ENCODE peak calls at places on chromosomes 12 and 14, in six cellular contexts. Z is stomach, E is mammary epithelial cell, W is hepatocyte, X is A549, C is gastrocnemius medialis. R is an unnamed sample.

GRCh38 chr12:53122961-53123468 is 19.7 kb downstream of the SOAT2 start:
- DNase-seq in Z (no peak), E (no peak), W (no peak), X (no peak), C (no peak), R (no peak)

GRCh38 chr14:89965839-89966238 is 10.1 kb downstream of the TDP1 start:
- DNase-seq in Z (no peak), E (no peak), W (no peak), X (no peak), C (no peak), R (no peak)

GRCh38 chr14:59507063-59507751 is 22.9 kb downstream of the JKAMP start:
- DNase-seq in Z (peak), E (peak), W (peak), X (peak), C (peak), R (peak)

GRCh38 chr14:92199763-92200162 is 78.0 kb downstream of the CPSF2 start:
- DNase-seq in Z (no peak), E (no peak), W (no peak), X (no peak), C (no peak), R (no peak)

GRCh38 chr14:85129907-85130306 is 400.0 kb upstream of the FLRT2 start:
- DNase-seq in Z (no peak), E (no peak), W (peak), X (no peak), C (no peak), R (no peak)

GRCh38 chr14:96797943-96798349 is 764 bp downstream of the VRK1 start:
- DNase-seq in Z (no peak), E (no peak), W (no peak), X (peak), C (no peak), R (no peak)

GRCh38 chr14:100294963-100295330 is 11.3 kb downstream of the SLC25A29 start:
- DNase-seq in Z (no peak), E (no peak), W (no peak), X (no peak), C (peak), R (no peak)

GRCh38 chr14:89422181-89422951 is 5.3 kb upstream of the FOXN3 start:
- DNase-seq in Z (peak), E (no peak), W (peak), X (no peak), C (no peak), R (peak)

GRCh38 chr14:69713976-69714716 is 52.8 kb upstream of the SRSF5 start:
- DNase-seq in Z (no peak), E (no peak), W (no peak), X (no peak), C (no peak), R (peak)

GRCh38 chr14:52553671-52554575 is 1.3 kb downstream of the GPR137C start:
- DNase-seq in Z (peak), E (peak), W (peak), X (no peak), C (peak), R (peak)
- TF ChIP-seq CTCF in Z (no peak), E (no peak), W (no peak), X (no peak), C (no peak), R (no peak)

GRCh38 chr12:56267443-56268071 is 815 bp downstream of the COQ10A start:
- DNase-seq in Z (no peak), E (no peak), W (peak), X (no peak), C (peak), R (peak)

GRCh38 chr12:56274299-56274698 is 7.6 kb downstream of the COQ10A start:
- DNase-seq in Z (no peak), E (no peak), W (no peak), X (no peak), C (no peak), R (no peak)

GRCh38 chr12:56266634-56267442 is at the start of gene COQ10A:
- DNase-seq in Z (peak), E (peak), W (peak), X (peak), C (peak), R (peak)

GRCh38 chr12:56271031-56271430 is 4.3 kb downstream of the COQ10A start:
- DNase-seq in Z (no peak), E (peak), W (peak), X (peak), C (peak), R (no peak)
- TF ChIP-seq CTCF in Z (no peak), E (peak), W (peak), X (peak), C (peak), R (peak)

GRCh38 chr12:117188961-117189724 is 1.1 kb downstream of the FBXO21 start:
- DNase-seq in Z (no peak), E (peak), W (peak), X (no peak), C (no peak), R (no peak)
- TF ChIP-seq CTCF in Z (no peak), E (no peak), W (no peak), X (no peak), C (no peak), R (no peak)

GRCh38 chr12:131004166-131004565 is 50.5 kb downstream of the ADGRD1 start:
- DNase-seq in Z (no peak), E (no peak), W (no peak), X (no peak), C (no peak), R (no peak)

GRCh38 chr12:131007031-131007793 is 53.5 kb downstream of the ADGRD1 start:
- DNase-seq in Z (peak), E (no peak), W (peak), X (no peak), C (peak), R (no peak)

GRCh38 chr12:131006036-131006735 is 52.5 kb downstream of the ADGRD1 start:
- DNase-seq in Z (no peak), E (no peak), W (no peak), X (no peak), C (no peak), R (no peak)

GRCh38 chr12:131003676-131004075 is 50.0 kb downstream of the ADGRD1 start:
- DNase-seq in Z (no peak), E (no peak), W (no peak), X (no peak), C (no peak), R (no peak)

DNA sequence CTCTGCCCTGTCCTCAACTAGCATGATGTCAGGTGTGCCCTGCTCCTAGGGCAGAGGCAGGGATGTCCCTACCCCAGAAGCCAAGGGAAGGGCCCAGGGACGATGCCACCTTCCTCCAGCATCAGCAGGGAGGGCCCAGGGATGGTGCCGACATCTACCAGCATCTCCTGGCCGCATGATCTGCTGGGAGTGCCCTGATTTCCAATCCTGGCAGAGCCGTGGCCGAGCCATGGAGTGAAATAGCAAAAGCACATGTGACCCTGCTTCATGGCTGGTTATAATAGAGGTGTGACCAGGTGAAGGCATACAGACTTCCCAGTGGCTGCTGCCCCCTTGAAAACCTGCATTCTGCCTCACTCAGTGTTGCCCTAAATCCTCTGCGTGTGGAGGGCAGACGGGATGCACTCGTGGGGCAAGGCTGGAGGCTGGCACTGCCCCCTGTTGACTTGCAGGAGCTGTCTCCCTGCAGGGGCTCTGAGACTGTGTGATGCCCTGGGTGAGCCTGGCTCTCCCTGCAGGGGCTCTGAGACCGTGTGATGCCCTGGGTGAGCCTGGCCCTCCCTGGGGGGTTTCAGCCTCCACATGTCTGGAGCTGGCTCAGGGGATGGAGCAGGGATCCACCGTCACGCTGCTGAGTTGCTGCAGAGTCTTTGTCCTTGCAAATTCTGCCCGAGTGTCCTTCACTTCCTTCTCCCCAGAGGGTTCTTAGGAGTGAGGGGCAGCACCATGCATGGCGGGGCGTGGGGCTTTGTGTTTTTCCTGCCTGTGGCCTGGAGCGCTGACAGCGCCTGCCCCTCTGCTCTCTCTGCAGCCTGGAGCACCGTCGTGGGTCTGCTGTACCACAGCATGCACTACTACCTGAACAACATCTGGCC is 51.7 kb downstream of the ADGRD1 start:
- DNase-seq in Z (no peak), E (no peak), W (no peak), X (no peak), C (no peak), R (no peak)
- TF ChIP-seq CTCF in Z (no peak), E (no peak), W (no peak), X (no peak), C (no peak), R (no peak)

DNA sequence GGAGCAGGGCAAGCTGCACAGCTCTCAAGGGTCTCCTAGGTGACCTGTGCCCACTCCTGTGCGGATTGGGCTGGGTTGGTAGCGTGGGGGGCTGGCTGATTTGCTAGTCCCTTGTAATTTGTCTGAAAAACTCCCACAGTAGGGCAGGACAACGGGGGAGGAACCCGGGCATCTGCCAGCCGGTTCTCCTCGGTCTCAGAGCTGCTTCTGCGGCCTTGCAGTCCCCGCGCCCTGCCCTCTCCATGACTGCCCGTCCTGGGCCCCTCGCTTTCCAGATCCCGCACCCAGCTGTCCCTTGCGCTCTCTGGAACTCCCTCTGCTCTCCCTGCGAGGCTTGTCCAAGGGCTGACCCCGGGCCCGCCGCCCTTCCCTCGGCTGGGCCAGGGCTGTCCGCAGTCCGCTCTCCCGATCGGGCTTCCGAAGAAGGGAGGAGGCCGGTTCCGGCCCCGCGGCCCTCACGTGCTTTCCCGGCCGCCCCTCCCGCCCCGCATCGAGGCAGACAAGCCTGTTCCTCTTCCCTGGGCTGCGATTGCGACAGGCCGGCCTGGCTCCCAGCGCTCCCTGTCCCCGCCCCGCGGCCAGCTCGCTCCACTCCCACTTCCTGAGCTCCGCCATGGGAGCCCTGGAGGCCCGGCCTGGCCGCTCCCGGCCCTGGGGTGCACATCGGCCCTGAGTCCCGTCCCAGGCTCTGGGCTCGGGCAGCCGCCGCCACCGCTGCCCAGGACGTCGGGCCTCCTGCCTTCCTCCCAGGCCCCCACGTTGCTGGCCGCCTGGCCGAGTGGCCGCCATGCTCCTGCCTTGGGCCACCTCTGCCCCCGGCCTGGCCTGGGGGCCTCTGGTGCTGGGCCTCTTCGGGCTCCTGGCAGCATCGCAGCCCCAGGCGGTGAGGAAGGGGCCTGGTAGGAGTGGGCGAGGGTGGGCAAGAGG is at the start of gene LTBR:
- DNase-seq in Z (peak), E (peak), W (peak), X (peak), C (peak), R (peak)
- TF ChIP-seq CTCF in Z (no peak), E (peak), W (no peak), X (no peak), C (peak), R (no peak)

GRCh38 chr12:119839201-119839600 is 37.9 kb downstream of the CIT start:
- DNase-seq in Z (no peak), E (no peak), W (no peak), X (no peak), C (no peak), R (no peak)

GRCh38 chr12:119829439-119829838 is 47.7 kb downstream of the CIT start:
- DNase-seq in Z (no peak), E (no peak), W (no peak), X (no peak), C (no peak), R (no peak)

GRCh38 chr12:119838781-119839180 is 38.3 kb downstream of the CIT start:
- DNase-seq in Z (no peak), E (no peak), W (no peak), X (no peak), C (no peak), R (no peak)

GRCh38 chr12:119840617-119841016 is 36.5 kb downstream of the CIT start:
- DNase-seq in Z (no peak), E (no peak), W (no peak), X (no peak), C (no peak), R (no peak)

GRCh38 chr12:119835068-119835467 is 42.1 kb downstream of the CIT start:
- DNase-seq in Z (no peak), E (no peak), W (peak), X (no peak), C (no peak), R (peak)
- TF ChIP-seq CTCF in Z (no peak), E (peak), W (no peak), X (no peak), C (no peak), R (peak)

DNA sequence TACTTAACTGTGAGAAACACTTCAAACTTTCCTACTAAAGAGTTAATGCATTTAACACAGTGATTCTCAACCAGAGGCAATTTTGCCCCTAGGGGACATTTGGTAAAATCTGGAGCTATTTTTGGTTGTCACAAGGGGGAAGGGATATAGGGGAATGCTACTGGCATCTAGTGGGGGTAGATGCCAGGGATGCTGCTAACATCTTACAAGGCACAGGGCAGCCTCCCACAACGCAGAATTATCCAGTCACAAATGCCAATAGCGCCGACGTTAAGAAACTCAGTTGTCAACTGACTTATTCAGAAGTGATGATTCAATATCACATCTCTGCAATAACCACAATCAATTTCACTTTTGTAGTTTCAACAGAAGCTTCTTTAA is 2.0 kb downstream of the EEA1 start:
- DNase-seq in Z (no peak), E (peak), W (peak), X (no peak), C (peak), R (no peak)
- TF ChIP-seq CTCF in Z (no peak), E (peak), W (peak), X (peak), C (peak), R (peak)

DNA sequence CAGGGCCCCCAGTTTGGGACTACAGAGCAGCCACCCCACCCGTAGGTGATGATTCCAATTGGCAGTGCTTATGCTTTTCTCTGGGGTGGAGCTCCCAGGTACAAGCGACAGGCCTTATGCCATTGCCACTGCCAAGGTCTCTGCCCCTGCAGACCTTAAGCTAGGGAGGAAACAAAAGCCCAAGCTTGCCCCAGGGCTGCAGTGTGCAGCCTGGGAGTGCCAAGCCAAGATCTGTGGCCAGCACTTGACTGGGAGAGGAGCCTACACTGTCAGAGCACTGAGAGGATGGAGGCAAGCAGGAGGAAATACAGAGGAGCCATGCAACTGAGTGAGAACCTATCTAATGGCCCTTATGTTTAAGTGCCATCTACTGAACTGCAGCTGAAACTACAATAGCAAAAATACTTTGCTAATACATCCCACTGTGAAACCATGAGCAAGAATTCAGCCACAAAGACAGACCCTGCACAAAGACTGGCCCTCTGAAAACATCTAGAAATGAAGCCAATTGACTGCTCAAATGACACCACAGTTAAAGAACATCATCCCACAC is 17.7 kb upstream of the ASCL1 start:
- DNase-seq in Z (no peak), E (no peak), W (no peak), X (no peak), C (no peak), R (no peak)
- TF ChIP-seq CTCF in Z (no peak), E (peak), W (peak), X (no peak), C (no peak), R (peak)

DNA sequence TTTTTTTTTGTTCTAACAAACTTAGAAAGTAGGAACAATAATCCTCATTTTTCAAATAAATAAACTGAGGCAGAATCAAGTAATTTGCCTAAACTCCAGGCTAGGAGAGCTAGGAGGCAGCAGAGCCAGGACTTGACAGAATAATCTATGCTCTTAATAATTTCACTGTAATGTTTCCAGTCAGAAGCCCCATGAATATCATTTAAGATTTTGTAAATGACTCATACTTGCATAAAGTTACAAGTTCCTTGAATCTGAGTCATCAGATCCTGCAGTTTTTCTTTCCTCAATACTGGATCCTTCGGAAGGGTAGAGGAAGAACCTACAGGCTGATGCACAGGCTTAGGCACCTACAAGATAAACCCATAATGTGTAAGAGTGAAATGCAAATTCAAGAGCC is 29.0 kb downstream of the CAPRIN2 start:
- DNase-seq in Z (no peak), E (peak), W (peak), X (peak), C (no peak), R (no peak)
- TF ChIP-seq CTCF in Z (no peak), E (no peak), W (no peak), X (no peak), C (no peak), R (no peak)

GRCh38 chr14:106883218-106883692 is 1356.9 kb downstream of the TMEM121 start:
- DNase-seq in Z (no peak), E (no peak), W (no peak), X (no peak), C (no peak), R (no peak)
- TF ChIP-seq CTCF in Z (no peak), E (peak), W (peak), X (no peak), C (no peak), R (peak)

R was measured in Caco-2.